ENCODE peak calls at places on chromosome 12, in seven cellular contexts. N, R, Q, K, Z, U and G are unnamed samples.

GRCh38 chr12:2138871-2139308 is 86.1 kb downstream of the CACNA1C start:
- DNase-seq in N (no peak), R (peak; percentile 81), Q (no peak), K (no peak), Z (no peak), U (no peak), G (no peak)

GRCh38 chr12:42583017-42583416 is 6.5 kb downstream of the PRICKLE1 start:
- DNase-seq in N (no peak), R (no peak), Q (no peak), K (no peak), Z (no peak), U (no peak), G (no peak)

GRCh38 chr12:20140751-20141150 is 227.6 kb upstream of the PDE3A start:
- DNase-seq in N (no peak), R (no peak), Q (no peak), K (no peak), Z (no peak), U (no peak), G (no peak)

GRCh38 chr12:105426766-105427165 is 96.3 kb downstream of the C12orf75 start:
- DNase-seq in N (no peak), R (peak; percentile 10), Q (no peak), K (no peak), Z (no peak), U (no peak), G (no peak)

GRCh38 chr12:126353604-126354003 is 1288.4 kb downstream of the AACS start:
- DNase-seq in N (no peak), R (no peak), Q (peak; percentile 2), K (no peak), Z (no peak), U (no peak), G (peak; percentile 14)

GRCh38 chr12:110641512-110641911 is 27.6 kb downstream of the TCTN1 start:
- DNase-seq in N (no peak), R (no peak), Q (no peak), K (no peak), Z (no peak), U (no peak), G (no peak)

GRCh38 chr12:78018939-78019338 is 188.2 kb downstream of the NAV3 start:
- DNase-seq in N (no peak), R (no peak), Q (peak; percentile 66), K (no peak), Z (no peak), U (no peak), G (no peak)

GRCh38 chr12:80121661-80122060 is 22.3 kb downstream of the OTOGL start:
- DNase-seq in N (no peak), R (no peak), Q (no peak), K (no peak), Z (no peak), U (no peak), G (no peak)

GRCh38 chr12:23950775-23951391 is 1.4 kb upstream of the SOX5 start:
- DNase-seq in N (peak; percentile 50), R (no peak), Q (peak; percentile 50), K (no peak), Z (no peak), U (no peak), G (no peak)

GRCh38 chr12:645563-646071 is 17.6 kb downstream of the NINJ2 start:
- DNase-seq in N (no peak), R (peak; percentile 38), Q (peak; percentile 63), K (no peak), Z (peak; percentile 74), U (no peak), G (peak; percentile 35)

GRCh38 chr12:30548203-30548602 is 147.5 kb downstream of the IPO8 start:
- DNase-seq in N (no peak), R (no peak), Q (no peak), K (no peak), Z (no peak), U (no peak), G (no peak)

GRCh38 chr12:95386056-95386455 is 87.9 kb upstream of the METAP2 start:
- DNase-seq in N (no peak), R (no peak), Q (peak; percentile 59), K (no peak), Z (no peak), U (no peak), G (no peak)

GRCh38 chr12:95380997-95381786 is 92.8 kb upstream of the METAP2 start:
- DNase-seq in N (no peak), R (no peak), Q (peak; percentile 61), K (no peak), Z (no peak), U (no peak), G (no peak)

GRCh38 chr12:95385646-95386045 is 88.3 kb upstream of the METAP2 start:
- DNase-seq in N (no peak), R (no peak), Q (peak; percentile 77), K (no peak), Z (no peak), U (no peak), G (peak; percentile 14)

GRCh38 chr12:95384785-95385184 is 89.2 kb upstream of the METAP2 start:
- DNase-seq in N (no peak), R (no peak), Q (no peak), K (no peak), Z (no peak), U (no peak), G (no peak)

GRCh38 chr12:95385246-95385645 is 88.7 kb upstream of the METAP2 start:
- DNase-seq in N (no peak), R (no peak), Q (peak; percentile 67), K (no peak), Z (peak; percentile 23), U (no peak), G (peak; percentile 72)
- H3K4me3 ChIP-seq in N (peak overlapping the region; percentile 10), R (no peak overlapping the region), Q (peak overlapping the region; percentile 59), K (no peak overlapping the region), Z (no peak overlapping the region), U (no peak overlapping the region), G (peak overlapping the region; percentile 46)

GRCh38 chr12:132953163-132953425 is 3.0 kb downstream of the ZNF605 start:
- DNase-seq in N (no peak), R (no peak), Q (no peak), K (no peak), Z (no peak), U (no peak), G (no peak)
- H3K9me3 ChIP-seq in N (peaks cover 56% of the 10 kb centered on the region), R (peaks cover 4% of the 10 kb centered on the region), Q (peaks cover 24% of the 10 kb centered on the region), K (no peaks in the 10 kb centered on the region), Z (no peaks in the 10 kb centered on the region), U (no peaks in the 10 kb centered on the region), G (peaks cover 23% of the 10 kb centered on the region)

DNA sequence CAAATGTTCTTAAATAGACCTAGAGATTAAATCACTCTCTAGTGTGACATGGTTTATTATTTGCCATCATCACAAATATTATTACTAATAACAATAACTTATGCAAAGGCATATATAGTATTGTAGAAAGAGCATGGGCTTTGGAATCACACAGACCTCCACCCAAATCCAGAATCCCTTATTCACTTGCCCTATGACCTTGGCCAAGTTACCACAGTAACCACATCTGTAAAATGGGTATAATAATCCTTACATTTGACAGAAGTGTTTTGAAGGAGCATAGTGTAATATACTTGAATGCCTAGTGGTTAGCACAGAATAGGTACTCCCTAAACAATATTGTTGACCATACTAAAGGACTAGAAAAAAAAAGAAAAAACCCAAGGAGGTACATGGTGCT is 59.2 kb downstream of the CIT start:
- DNase-seq in N (no peak), R (no peak), Q (no peak), K (no peak), Z (no peak), U (no peak), G (no peak)
- H3K36me3 ChIP-seq in N (no peaks in the 10 kb centered on the region), R (no peaks in the 10 kb centered on the region), Q (no peaks in the 10 kb centered on the region), K (no peaks in the 10 kb centered on the region), Z (no peaks in the 10 kb centered on the region), U (no peaks in the 10 kb centered on the region), G (peaks cover 16% of the 10 kb centered on the region)

GRCh38 chr12:88406905-88407304 is 173.4 kb downstream of the KITLG start:
- DNase-seq in N (no peak), R (no peak), Q (no peak), K (no peak), Z (no peak), U (no peak), G (no peak)

GRCh38 chr12:88400302-88400701 is 180.0 kb downstream of the KITLG start:
- DNase-seq in N (no peak), R (no peak), Q (no peak), K (no peak), Z (no peak), U (no peak), G (no peak)

GRCh38 chr12:88399811-88400210 is 180.5 kb downstream of the KITLG start:
- DNase-seq in N (no peak), R (no peak), Q (no peak), K (no peak), Z (no peak), U (no peak), G (no peak)

DNA sequence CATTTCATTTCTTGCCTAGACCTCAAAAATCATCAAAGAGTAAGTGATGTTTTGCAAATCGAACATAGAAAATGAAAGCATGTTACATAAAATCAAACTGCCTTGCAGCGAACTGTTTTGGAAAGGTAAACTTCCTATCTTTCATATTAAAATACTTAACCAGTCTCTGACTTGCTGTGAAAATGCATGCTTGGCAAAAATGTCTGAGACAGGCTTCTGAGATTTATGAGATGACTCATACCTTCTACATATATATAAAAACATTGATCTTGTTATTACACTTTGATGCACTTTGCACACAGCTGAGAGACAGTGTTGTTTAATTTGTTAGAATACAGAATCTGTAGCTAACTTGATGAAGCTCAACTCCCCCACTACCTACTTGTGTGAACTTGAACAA is 179.1 kb downstream of the KITLG start:
- DNase-seq in N (no peak), R (peak; percentile 7), Q (peak; percentile 75), K (no peak), Z (no peak), U (no peak), G (no peak)
- H3K4me3 ChIP-seq in N (no peak overlapping the region), R (no peak overlapping the region), Q (no peak overlapping the region), K (no peak overlapping the region), Z (no peak overlapping the region), U (no peak overlapping the region), G (peak overlapping the region; percentile 24)

GRCh38 chr12:97404549-97404948 is 58.1 kb upstream of the RMST start:
- DNase-seq in N (no peak), R (peak; percentile 16), Q (peak; percentile 11), K (no peak), Z (peak; percentile 25), U (no peak), G (peak; percentile 16)
- H3K9me3 ChIP-seq in N (no peaks in the 10 kb centered on the region), R (no peaks in the 10 kb centered on the region), Q (no peaks in the 10 kb centered on the region), K (no peaks in the 10 kb centered on the region), Z (no peaks in the 10 kb centered on the region), U (no peaks in the 10 kb centered on the region), G (no peaks in the 10 kb centered on the region)

GRCh38 chr12:32598688-32599087 is 80.4 kb upstream of the DNM1L start:
- DNase-seq in N (no peak), R (no peak), Q (no peak), K (no peak), Z (no peak), U (no peak), G (no peak)

GRCh38 chr12:32589165-32589891 is 89.8 kb upstream of the DNM1L start:
- DNase-seq in N (no peak), R (peak; percentile 48), Q (no peak), K (peak; percentile 16), Z (no peak), U (no peak), G (no peak)

GRCh38 chr12:32596031-32596430 is 83.1 kb upstream of the DNM1L start:
- DNase-seq in N (no peak), R (no peak), Q (no peak), K (no peak), Z (no peak), U (no peak), G (no peak)

GRCh38 chr12:32595251-32595650 is 83.8 kb upstream of the DNM1L start:
- DNase-seq in N (no peak), R (no peak), Q (peak; percentile 46), K (no peak), Z (no peak), U (no peak), G (peak; percentile 26)
- H3K36me3 ChIP-seq in N (peaks cover 28% of the 10 kb centered on the region), R (peaks cover 6% of the 10 kb centered on the region), Q (no peaks in the 10 kb centered on the region), K (no peaks in the 10 kb centered on the region), Z (no peaks in the 10 kb centered on the region), U (no peaks in the 10 kb centered on the region), G (peaks cover 2% of the 10 kb centered on the region)

GRCh38 chr12:6772729-6773661 is 675 bp downstream of the LAG3 start:
- DNase-seq in N (no peak), R (no peak), Q (no peak), K (no peak), Z (no peak), U (no peak), G (no peak)
- H3K4me3 ChIP-seq in N (no peak overlapping the region), R (peak overlapping the region; percentile 46), Q (no peak overlapping the region), K (peak overlapping the region; percentile 40), Z (no peak overlapping the region), U (peak overlapping the region; percentile 24), G (no peak overlapping the region)